ENCODE peak calls at places on chromosome 1, in four cellular contexts. A is K562, S is HepG2, Z is GM12878. O is an unnamed sample.

GRCh38 chr1:38559180-38559874 is 300.2 kb downstream of the RRAGC start:
- DNase-seq in A (no peak), S (no peak), Z (peak; percentile 84), O (no peak)

GRCh38 chr1:77076759-77077158 is 142.5 kb downstream of the PIGK start:
- DNase-seq in A (no peak), S (no peak), Z (no peak), O (no peak)

GRCh38 chr1:6358144-6358624 is 35.4 kb downstream of the ACOT7 start:
- DNase-seq in A (no peak), S (no peak), Z (no peak), O (no peak)

GRCh38 chr1:99843760-99844159 is 6.4 kb upstream of the AGL start:
- DNase-seq in A (no peak), S (no peak), Z (no peak), O (no peak)

GRCh38 chr1:59919742-59920141 is 6.8 kb downstream of the CYP2J2 start:
- DNase-seq in A (no peak), S (no peak), Z (no peak), O (no peak)

GRCh38 chr1:241842565-241842964 is 5.4 kb upstream of the EXO1 start:
- DNase-seq in A (no peak), S (no peak), Z (no peak), O (no peak)

GRCh38 chr1:181327796-181328195 is 155.5 kb upstream of the CACNA1E start:
- DNase-seq in A (no peak), S (no peak), Z (no peak), O (no peak)

GRCh38 chr1:201488817-201489581 is 17.9 kb downstream of the CSRP1 start:
- DNase-seq in A (no peak), S (no peak), Z (no peak), O (no peak)

GRCh38 chr1:40389871-40390560 is 16.5 kb downstream of the SMAP2 start:
- DNase-seq in A (no peak), S (peak; percentile 98), Z (no peak), O (no peak)

GRCh38 chr1:201553496-201554166 is 14.7 kb downstream of the NAV1 start:
- DNase-seq in A (no peak), S (no peak), Z (no peak), O (no peak)

GRCh38 chr1:201634261-201634660 is 95.3 kb downstream of the NAV1 start:
- DNase-seq in A (no peak), S (no peak), Z (no peak), O (no peak)

GRCh38 chr1:197393105-197393504 is 125.1 kb downstream of the CRB1 start:
- DNase-seq in A (no peak), S (no peak), Z (no peak), O (no peak)

GRCh38 chr1:91948501-91949355 is 473 bp upstream of the BRDT start:
- DNase-seq in A (no peak), S (no peak), Z (no peak), O (no peak)

GRCh38 chr1:193406901-193407300 is 220.5 kb upstream of the B3GALT2 start:
- DNase-seq in A (peak; percentile 23), S (peak; percentile 28), Z (no peak), O (no peak)

GRCh38 chr1:191530928-191531327 is 627.3 kb upstream of the RGS18 start:
- DNase-seq in A (no peak), S (no peak), Z (no peak), O (no peak)

GRCh38 chr1:191533254-191533653 is 625.0 kb upstream of the RGS18 start:
- DNase-seq in A (no peak), S (no peak), Z (no peak), O (no peak)

GRCh38 chr1:191528275-191528674 is 630.0 kb upstream of the RGS18 start:
- DNase-seq in A (no peak), S (no peak), Z (no peak), O (no peak)
- TF ChIP-seq CBFB in A (no peak), S (no peak), Z (no peak), O (no peak)

DNA sequence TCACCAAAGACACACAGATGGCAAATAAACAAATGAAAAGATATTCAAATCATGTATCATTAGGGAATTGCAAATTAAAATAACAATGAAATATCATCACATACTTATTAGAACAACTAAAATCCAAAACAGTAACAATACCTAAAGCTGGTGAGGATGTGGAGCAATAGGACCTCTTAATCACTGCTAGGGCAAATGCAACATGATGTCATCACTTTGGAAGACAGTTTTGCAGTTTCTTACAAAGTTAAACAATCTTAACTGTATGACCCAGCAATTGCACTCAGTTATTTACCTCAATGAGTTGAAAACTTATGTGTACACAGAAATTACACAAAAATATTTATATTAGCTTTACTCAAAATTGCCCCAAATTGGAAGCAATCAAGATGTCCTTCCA is 47.3 kb downstream of the SELENOF start:
- DNase-seq in A (no peak), S (no peak), Z (no peak), O (no peak)
- TF ChIP-seq MAX in A (no peak), S (no peak), Z (no peak), O (no peak)

DNA sequence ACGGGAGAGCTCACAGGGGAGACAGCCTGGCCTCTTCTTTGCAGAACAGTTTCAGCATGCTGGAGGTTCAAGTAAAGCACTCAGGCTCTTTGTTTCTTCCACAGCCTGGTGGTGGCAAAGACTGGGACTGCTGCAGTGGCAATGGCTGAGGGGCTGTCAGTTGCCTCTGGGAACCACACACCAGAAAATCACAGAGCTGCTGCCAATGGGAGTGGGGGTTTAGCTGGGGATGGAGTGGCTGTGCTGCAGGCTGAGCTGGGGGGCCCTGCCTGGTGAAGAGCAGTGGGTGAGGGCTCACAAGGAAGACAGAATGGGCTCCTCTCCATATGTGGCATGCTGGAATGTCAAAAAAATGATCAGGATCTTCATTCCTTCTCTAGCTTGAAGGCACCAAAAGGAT is 25.6 kb upstream of the PTGFR start:
- DNase-seq in A (no peak), S (no peak), Z (no peak), O (no peak)
- TF ChIP-seq CBFB in A (no peak), S (no peak), Z (no peak), O (no peak)

DNA sequence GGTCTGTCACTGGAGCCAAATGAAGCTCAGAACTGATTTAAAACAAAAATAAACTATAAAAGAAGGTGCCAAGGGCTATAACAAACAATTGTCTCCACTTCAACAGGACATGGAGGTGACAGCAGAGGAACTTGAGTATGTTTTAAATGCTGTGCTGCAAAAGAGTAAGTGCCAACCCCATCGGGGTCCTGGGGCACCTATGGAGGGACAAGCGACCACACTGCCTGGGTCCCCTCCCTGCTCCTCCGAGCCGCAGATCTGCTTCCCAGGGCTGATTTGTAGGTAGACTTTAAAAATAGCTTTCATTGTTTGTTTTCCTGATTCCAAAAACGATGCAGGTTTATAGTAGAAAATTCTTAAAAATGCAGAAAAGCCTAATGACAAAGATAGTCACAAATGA is 42.8 kb downstream of the CAPN9 start:
- DNase-seq in A (no peak), S (no peak), Z (no peak), O (no peak)
- TF ChIP-seq MAX in A (no peak), S (no peak), Z (no peak), O (no peak)

DNA sequence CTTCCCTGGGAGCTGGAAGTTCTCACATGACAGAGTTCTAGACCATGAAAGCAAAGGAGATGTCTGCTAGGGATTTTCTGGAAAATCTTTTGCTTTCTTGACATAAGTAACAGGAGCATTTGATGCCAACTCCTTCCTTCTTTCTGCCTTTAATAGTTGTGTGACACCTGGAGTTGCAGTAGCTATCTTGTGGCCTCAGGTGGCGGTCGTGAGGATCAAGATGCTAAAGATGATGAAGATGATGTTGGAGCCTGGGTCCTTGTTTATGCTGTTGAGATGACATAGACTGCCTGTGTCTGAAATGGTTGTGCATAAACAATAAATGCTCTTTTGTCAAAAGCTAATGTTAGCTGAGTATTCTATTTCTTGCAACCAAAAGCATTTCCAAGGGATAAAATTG is 32.7 kb upstream of the KIRREL1 start:
- DNase-seq in A (no peak), S (no peak), Z (no peak), O (peak; percentile 18)
- TF ChIP-seq CBFB in A (no peak), S (no peak), Z (no peak), O (no peak)

GRCh38 chr1:86499987-86500593 is 31.4 kb downstream of the CLCA1 start:
- DNase-seq in A (peak; percentile 47), S (peak; percentile 32), Z (no peak), O (no peak)
- TF ChIP-seq MAX in A (no peak), S (no peak), Z (no peak), O (no peak)

O was measured in WTC11.